ENCODE peak calls at places on chromosome 15, in four cellular contexts. One of them, this sample, is unnamed.

GRCh38 chr15:90400759-90401314 is 12.8 kb downstream of the IQGAP1 start:
- DNase-seq in WERI-Rb-1: no peak
- DNase-seq in mammary epithelial cell: peak; percentile 91
- DNase-seq in cardiac fibroblast: peak; percentile 98
- DNase-seq in this sample: peak; percentile 98

GRCh38 chr15:29596266-29596665 is 226.0 kb downstream of the TJP1 start:
- DNase-seq in WERI-Rb-1: no peak
- DNase-seq in mammary epithelial cell: peak; percentile 16
- DNase-seq in cardiac fibroblast: peak; percentile 78
- DNase-seq in this sample: peak; percentile 66

GRCh38 chr15:60344987-60345386 is 52.8 kb downstream of the ANXA2 start:
- DNase-seq in WERI-Rb-1: no peak
- DNase-seq in mammary epithelial cell: no peak
- DNase-seq in cardiac fibroblast: no peak
- DNase-seq in this sample: no peak

GRCh38 chr15:33074942-33075341 is 119.6 kb downstream of the FMN1 start:
- DNase-seq in WERI-Rb-1: no peak
- DNase-seq in mammary epithelial cell: peak; percentile 19
- DNase-seq in cardiac fibroblast: no peak
- DNase-seq in this sample: no peak

GRCh38 chr15:60000113-60000823 is 3.8 kb upstream of the FOXB1 start:
- DNase-seq in WERI-Rb-1: no peak
- DNase-seq in mammary epithelial cell: no peak
- DNase-seq in cardiac fibroblast: no peak
- DNase-seq in this sample: no peak

GRCh38 chr15:82666606-82667005 is 19.4 kb upstream of the CPEB1 start:
- DNase-seq in WERI-Rb-1: no peak
- DNase-seq in mammary epithelial cell: no peak
- DNase-seq in cardiac fibroblast: no peak
- DNase-seq in this sample: no peak

GRCh38 chr15:92000709-92001108 is 147.2 kb downstream of the SLCO3A1 start:
- DNase-seq in WERI-Rb-1: no peak
- DNase-seq in mammary epithelial cell: no peak
- DNase-seq in cardiac fibroblast: no peak
- DNase-seq in this sample: no peak

GRCh38 chr15:67980171-67980570 is 73.9 kb upstream of the PIAS1 start:
- DNase-seq in WERI-Rb-1: no peak
- DNase-seq in mammary epithelial cell: no peak
- DNase-seq in cardiac fibroblast: no peak
- DNase-seq in this sample: no peak

GRCh38 chr15:74133071-74133702 is 2.8 kb downstream of the ISLR2 start:
- DNase-seq in WERI-Rb-1: no peak
- DNase-seq in mammary epithelial cell: no peak
- DNase-seq in cardiac fibroblast: no peak
- DNase-seq in this sample: no peak

GRCh38 chr15:73127302-73127936 is 75.2 kb downstream of the NEO1 start:
- DNase-seq in WERI-Rb-1: peak; percentile 45
- DNase-seq in mammary epithelial cell: peak; percentile 14
- DNase-seq in cardiac fibroblast: peak; percentile 47
- DNase-seq in this sample: peak; percentile 46

GRCh38 chr15:94411279-94411678 is 179.9 kb downstream of the MCTP2 start:
- DNase-seq in WERI-Rb-1: no peak
- DNase-seq in mammary epithelial cell: no peak
- DNase-seq in cardiac fibroblast: no peak
- DNase-seq in this sample: no peak

GRCh38 chr15:62894322-62895085 is 148.0 kb upstream of the TPM1 start:
- DNase-seq in WERI-Rb-1: no peak
- DNase-seq in mammary epithelial cell: no peak
- DNase-seq in cardiac fibroblast: no peak
- DNase-seq in this sample: no peak

GRCh38 chr15:40776537-40777141 is 6.9 kb downstream of the C15orf62 start:
- DNase-seq in WERI-Rb-1: no peak
- DNase-seq in mammary epithelial cell: peak; percentile 89
- DNase-seq in cardiac fibroblast: peak; percentile 75
- DNase-seq in this sample: peak; percentile 42

GRCh38 chr15:91954211-91954804 is 100.8 kb downstream of the SLCO3A1 start:
- DNase-seq in WERI-Rb-1: no peak
- DNase-seq in mammary epithelial cell: no peak
- DNase-seq in cardiac fibroblast: no peak
- DNase-seq in this sample: no peak

GRCh38 chr15:96122077-96123027 is 208.1 kb upstream of the NR2F2 start:
- DNase-seq in WERI-Rb-1: no peak
- DNase-seq in mammary epithelial cell: peak; percentile 60
- DNase-seq in cardiac fibroblast: no peak
- DNase-seq in this sample: no peak

GRCh38 chr15:74252291-74253080 is 16.4 kb downstream of the CCDC33 start:
- DNase-seq in WERI-Rb-1: no peak
- DNase-seq in mammary epithelial cell: peak; percentile 45
- DNase-seq in cardiac fibroblast: peak; percentile 34
- DNase-seq in this sample: peak; percentile 29

GRCh38 chr15:58552505-58553364 is 120.9 kb downstream of the LIPC start:
- DNase-seq in WERI-Rb-1: no peak
- DNase-seq in mammary epithelial cell: no peak
- DNase-seq in cardiac fibroblast: peak; percentile 57
- DNase-seq in this sample: peak; percentile 34

GRCh38 chr15:29838352-29839010 is 16.2 kb upstream of the TJP1 start:
- DNase-seq in WERI-Rb-1: no peak
- DNase-seq in mammary epithelial cell: peak; percentile 66
- DNase-seq in cardiac fibroblast: no peak
- DNase-seq in this sample: no peak

GRCh38 chr15:77821188-77821958 is 188.7 kb upstream of the LINGO1 start:
- DNase-seq in WERI-Rb-1: peak; percentile 81
- DNase-seq in mammary epithelial cell: peak; percentile 36
- DNase-seq in cardiac fibroblast: peak; percentile 65
- DNase-seq in this sample: peak; percentile 68

GRCh38 chr15:49606594-49606993 is 14.0 kb downstream of the FAM227B start:
- DNase-seq in WERI-Rb-1: no peak
- DNase-seq in mammary epithelial cell: no peak
- DNase-seq in cardiac fibroblast: no peak
- DNase-seq in this sample: no peak

GRCh38 chr15:74289671-74290070 is 53.5 kb downstream of the CCDC33 start:
- DNase-seq in WERI-Rb-1: no peak
- DNase-seq in mammary epithelial cell: no peak
- DNase-seq in cardiac fibroblast: no peak
- DNase-seq in this sample: no peak

GRCh38 chr15:26561130-26561529 is 211.7 kb downstream of the GABRB3 start:
- DNase-seq in WERI-Rb-1: no peak
- DNase-seq in mammary epithelial cell: no peak
- DNase-seq in cardiac fibroblast: no peak
- DNase-seq in this sample: no peak

GRCh38 chr15:55546718-55547117 is 38.7 kb upstream of the DNAAF4 start:
- DNase-seq in WERI-Rb-1: no peak
- DNase-seq in mammary epithelial cell: no peak
- DNase-seq in cardiac fibroblast: peak; percentile 45
- DNase-seq in this sample: peak; percentile 38

GRCh38 chr15:67903708-67904107 is 63.9 kb upstream of the RNU6-1 start:
- DNase-seq in WERI-Rb-1: no peak
- DNase-seq in mammary epithelial cell: no peak
- DNase-seq in cardiac fibroblast: no peak
- DNase-seq in this sample: no peak

GRCh38 chr15:43204016-43204901 is 16.6 kb downstream of the EPB42 start:
- DNase-seq in WERI-Rb-1: peak; percentile 62
- DNase-seq in mammary epithelial cell: peak; percentile 58
- DNase-seq in cardiac fibroblast: peak; percentile 62
- DNase-seq in this sample: peak; percentile 67

GRCh38 chr15:33111051-33111451 is 83.5 kb downstream of the FMN1 start:
- DNase-seq in WERI-Rb-1: no peak
- DNase-seq in mammary epithelial cell: no peak
- DNase-seq in cardiac fibroblast: no peak
- DNase-seq in this sample: peak; percentile 21

GRCh38 chr15:68310178-68310810 is 32.7 kb downstream of the FEM1B start:
- DNase-seq in WERI-Rb-1: no peak
- DNase-seq in mammary epithelial cell: no peak
- DNase-seq in cardiac fibroblast: no peak
- DNase-seq in this sample: no peak

GRCh38 chr15:72227192-72227586 is 3.8 kb downstream of the PKM start:
- DNase-seq in WERI-Rb-1: no peak
- DNase-seq in mammary epithelial cell: peak; percentile 95
- DNase-seq in cardiac fibroblast: peak; percentile 83
- DNase-seq in this sample: peak; percentile 86

GRCh38 chr15:58309993-58310928 is 121.5 kb upstream of the LIPC start:
- DNase-seq in WERI-Rb-1: no peak
- DNase-seq in mammary epithelial cell: no peak
- DNase-seq in cardiac fibroblast: no peak
- DNase-seq in this sample: no peak

GRCh38 chr15:28114114-28114455 is 15.0 kb upstream of the OCA2 start:
- DNase-seq in WERI-Rb-1: no peak
- DNase-seq in mammary epithelial cell: no peak
- DNase-seq in cardiac fibroblast: no peak
- DNase-seq in this sample: no peak

GRCh38 chr15:35458176-35458856 is 87.6 kb downstream of the DPH6 start:
- DNase-seq in WERI-Rb-1: no peak
- DNase-seq in mammary epithelial cell: peak; percentile 20
- DNase-seq in cardiac fibroblast: no peak
- DNase-seq in this sample: no peak

GRCh38 chr15:64354683-64355558 is 1.1 kb downstream of the CSNK1G1 start:
- DNase-seq in WERI-Rb-1: no peak
- DNase-seq in mammary epithelial cell: peak; percentile 50
- DNase-seq in cardiac fibroblast: peak; percentile 10
- DNase-seq in this sample: no peak

GRCh38 chr15:101014921-101015841 is 96.0 kb downstream of the LRRK1 start:
- DNase-seq in WERI-Rb-1: peak; percentile 79
- DNase-seq in mammary epithelial cell: peak; percentile 52
- DNase-seq in cardiac fibroblast: peak; percentile 81
- DNase-seq in this sample: peak; percentile 82

GRCh38 chr15:101017935-101018849 is 99.0 kb downstream of the LRRK1 start:
- DNase-seq in WERI-Rb-1: no peak
- DNase-seq in mammary epithelial cell: no peak
- DNase-seq in cardiac fibroblast: peak; percentile 86
- DNase-seq in this sample: peak; percentile 94

GRCh38 chr15:101019351-101019750 is 100.2 kb downstream of the LRRK1 start:
- DNase-seq in WERI-Rb-1: no peak
- DNase-seq in mammary epithelial cell: no peak
- DNase-seq in cardiac fibroblast: no peak
- DNase-seq in this sample: no peak

GRCh38 chr15:101016581-101016980 is 97.4 kb downstream of the LRRK1 start:
- DNase-seq in WERI-Rb-1: no peak
- DNase-seq in mammary epithelial cell: no peak
- DNase-seq in cardiac fibroblast: no peak
- DNase-seq in this sample: no peak

DNA sequence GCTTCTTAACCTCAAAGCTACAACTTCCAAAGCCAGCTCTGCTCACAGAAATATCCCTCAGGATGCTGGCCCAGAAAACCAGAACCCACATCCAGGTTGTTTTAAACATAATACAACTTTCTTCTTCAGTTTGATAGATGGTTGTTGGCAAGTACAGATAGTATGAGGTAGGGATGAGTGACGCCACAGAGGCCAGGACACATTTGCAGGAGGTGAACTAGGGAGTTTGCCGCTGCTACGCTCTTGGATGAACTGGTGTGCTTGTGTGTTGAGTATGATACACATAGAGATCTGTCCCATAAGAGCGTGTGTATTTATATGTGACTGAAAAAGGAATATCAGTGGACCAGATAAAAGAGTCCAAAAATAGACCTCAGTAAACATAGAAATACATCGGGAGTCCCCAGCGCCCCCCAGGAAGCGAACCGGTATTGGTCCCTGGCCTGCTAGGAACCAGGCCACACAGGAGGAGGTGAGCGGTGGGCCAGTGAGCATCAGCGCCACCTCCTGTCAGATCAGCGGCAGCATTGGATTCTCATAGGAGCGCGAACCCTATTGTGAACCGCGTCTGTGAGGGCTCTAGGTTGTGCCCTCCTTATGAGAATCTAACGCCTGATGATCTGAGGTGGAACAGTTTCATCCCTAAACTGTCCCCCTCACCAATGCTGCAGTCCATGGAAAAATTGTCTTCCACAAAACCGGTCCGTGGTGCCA is 98.0 kb downstream of the LRRK1 start:
- DNase-seq in WERI-Rb-1: peak; percentile 27
- DNase-seq in mammary epithelial cell: no peak
- DNase-seq in cardiac fibroblast: no peak
- DNase-seq in this sample: no peak
- TF ChIP-seq CTCF in WERI-Rb-1: peak; percentile 63
- TF ChIP-seq CTCF in mammary epithelial cell: no peak
- TF ChIP-seq CTCF in cardiac fibroblast: peak; percentile 33
- TF ChIP-seq CTCF in this sample: no peak

GRCh38 chr15:69982037-69982436 is 115.7 kb downstream of the TLE3 start:
- DNase-seq in WERI-Rb-1: no peak
- DNase-seq in mammary epithelial cell: no peak
- DNase-seq in cardiac fibroblast: no peak
- DNase-seq in this sample: no peak
- H3K4me3 ChIP-seq in WERI-Rb-1: no peak overlapping the region
- H3K4me3 ChIP-seq in mammary epithelial cell: no peak overlapping the region
- H3K4me3 ChIP-seq in cardiac fibroblast: no peak overlapping the region
- H3K4me3 ChIP-seq in this sample: no peak overlapping the region

GRCh38 chr15:52080993-52081392 is 31.6 kb downstream of the BCL2L10 start:
- DNase-seq in WERI-Rb-1: no peak
- DNase-seq in mammary epithelial cell: no peak
- DNase-seq in cardiac fibroblast: no peak
- DNase-seq in this sample: no peak

GRCh38 chr15:52080031-52080430 is 32.5 kb downstream of the BCL2L10 start:
- DNase-seq in WERI-Rb-1: no peak
- DNase-seq in mammary epithelial cell: peak; percentile 95
- DNase-seq in cardiac fibroblast: peak; percentile 32
- DNase-seq in this sample: peak; percentile 31

GRCh38 chr15:52078876-52079700 is 33.5 kb downstream of the BCL2L10 start:
- DNase-seq in WERI-Rb-1: peak; percentile 83
- DNase-seq in mammary epithelial cell: no peak
- DNase-seq in cardiac fibroblast: peak; percentile 77
- DNase-seq in this sample: peak; percentile 73

GRCh38 chr15:52078197-52078875 is 34.2 kb downstream of the BCL2L10 start:
- DNase-seq in WERI-Rb-1: no peak
- DNase-seq in mammary epithelial cell: no peak
- DNase-seq in cardiac fibroblast: no peak
- DNase-seq in this sample: no peak

GRCh38 chr15:52076889-52077781 is 35.4 kb downstream of the BCL2L10 start:
- DNase-seq in WERI-Rb-1: no peak
- DNase-seq in mammary epithelial cell: peak; percentile 99
- DNase-seq in cardiac fibroblast: peak; percentile 44
- DNase-seq in this sample: peak; percentile 60
- TF ChIP-seq CTCF in WERI-Rb-1: peak; percentile 9
- TF ChIP-seq CTCF in mammary epithelial cell: no peak
- TF ChIP-seq CTCF in cardiac fibroblast: peak; percentile 15
- TF ChIP-seq CTCF in this sample: peak; percentile 23

DNA sequence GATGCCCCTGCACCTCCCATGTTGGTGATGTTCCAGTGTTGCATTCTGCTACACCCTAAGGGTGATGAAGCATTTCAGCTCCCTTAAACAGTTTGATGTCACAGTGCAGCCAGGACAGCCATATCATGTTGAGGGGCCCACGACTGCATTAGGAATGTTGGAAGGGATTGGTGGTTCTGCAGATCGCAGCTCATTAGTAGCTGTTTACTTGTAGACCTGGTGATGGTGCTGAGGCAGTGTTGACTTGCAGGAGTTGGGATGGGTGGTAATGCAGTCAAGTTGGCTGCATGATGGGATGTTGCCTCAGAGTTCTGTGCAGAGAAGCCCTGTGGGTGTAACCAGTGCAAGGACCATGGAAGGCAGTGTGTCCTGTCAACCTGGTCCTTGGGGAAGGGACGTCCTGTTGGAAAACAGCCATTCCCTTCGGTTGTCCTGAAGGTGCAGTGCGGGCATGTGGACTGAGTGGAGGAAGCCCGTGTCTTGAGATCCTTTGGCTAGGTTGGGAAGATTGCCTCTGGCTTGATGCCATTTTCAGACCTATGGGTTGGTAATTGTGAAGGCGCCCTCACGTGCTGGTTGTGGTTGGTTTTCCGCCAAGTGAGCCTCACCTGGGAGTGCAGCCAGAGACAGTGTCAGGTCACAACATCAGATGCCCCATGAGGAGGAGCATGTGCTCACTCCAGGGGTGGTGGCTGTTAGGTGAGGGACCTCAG is 100.7 kb downstream of the SNRPN start:
- DNase-seq in WERI-Rb-1: no peak
- DNase-seq in mammary epithelial cell: no peak
- DNase-seq in cardiac fibroblast: no peak
- DNase-seq in this sample: no peak
- H3K4me3 ChIP-seq in WERI-Rb-1: no peak overlapping the region
- H3K4me3 ChIP-seq in mammary epithelial cell: no peak overlapping the region
- H3K4me3 ChIP-seq in cardiac fibroblast: no peak overlapping the region
- H3K4me3 ChIP-seq in this sample: no peak overlapping the region